ENCODE peak calls at places on chromosomes 6 and 20, in five cellular contexts. One of them, this sample, is unnamed.

GRCh38 chr6:26053929-26054658 is 33.1 kb upstream of the HFE start:
- DNase-seq in ovary: no peak
- DNase-seq in stomach: no peak
- DNase-seq in RWPE1: no peak
- DNase-seq in A549: no peak
- DNase-seq in this sample: no peak

GRCh38 chr6:15870354-15871043 is 207.7 kb upstream of the DTNBP1 start:
- DNase-seq in A549: no peak
- DNase-seq in stomach: no peak
- DNase-seq in RWPE1: no peak
- DNase-seq in ovary: no peak
- DNase-seq in this sample: no peak

GRCh38 chr6:129031051-129031599 is 148.2 kb downstream of the LAMA2 start:
- DNase-seq in stomach: no peak
- DNase-seq in RWPE1: peak
- DNase-seq in A549: no peak
- DNase-seq in ovary: no peak
- DNase-seq in this sample: no peak

GRCh38 chr6:111925296-111925695 is 52.0 kb upstream of the FYN start:
- DNase-seq in ovary: no peak
- DNase-seq in RWPE1: peak
- DNase-seq in stomach: no peak
- DNase-seq in A549: no peak
- DNase-seq in this sample: no peak

GRCh38 chr20:4153661-4154238 is 138.4 kb upstream of the RNF24 start:
- DNase-seq in stomach: no peak
- DNase-seq in RWPE1: no peak
- DNase-seq in A549: no peak
- DNase-seq in ovary: no peak
- DNase-seq in this sample: no peak

GRCh38 chr20:41213150-41213820 is 75.9 kb downstream of the PLCG1 start:
- DNase-seq in ovary: no peak
- DNase-seq in stomach: no peak
- DNase-seq in RWPE1: peak
- DNase-seq in A549: no peak
- DNase-seq in this sample: no peak

GRCh38 chr6:43299338-43300293 is 1.6 kb downstream of the SLC22A7 start:
- DNase-seq in stomach: no peak
- DNase-seq in ovary: no peak
- DNase-seq in A549: no peak
- DNase-seq in RWPE1: no peak
- DNase-seq in this sample: no peak

GRCh38 chr6:167797079-167797870 is 29.4 kb upstream of the AFDN start:
- DNase-seq in A549: no peak
- DNase-seq in ovary: no peak
- DNase-seq in stomach: no peak
- DNase-seq in RWPE1: no peak
- DNase-seq in this sample: no peak

GRCh38 chr6:53986721-53987526 is 124.3 kb upstream of the MLIP start:
- DNase-seq in RWPE1: no peak
- DNase-seq in A549: no peak
- DNase-seq in stomach: no peak
- DNase-seq in ovary: no peak
- DNase-seq in this sample: no peak

DNA sequence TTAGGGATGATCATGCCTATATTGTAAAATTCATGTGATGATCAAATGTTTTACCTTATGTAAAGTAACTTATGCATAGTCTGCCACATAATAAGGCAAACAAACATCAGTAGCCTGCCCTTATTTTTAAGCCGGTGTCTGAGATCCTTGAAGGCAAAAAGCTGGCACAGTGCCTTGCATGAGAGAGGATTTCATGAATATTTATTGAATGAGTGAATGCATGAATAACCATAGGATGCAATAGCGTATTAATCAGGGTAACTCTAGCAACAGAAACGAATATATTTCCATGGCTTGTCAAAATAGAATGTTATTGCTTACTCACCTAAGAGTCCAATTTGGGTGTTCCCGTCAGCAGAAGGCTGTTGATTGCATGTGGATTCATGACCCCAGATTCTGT is 34.9 kb downstream of the BTBD3 start:
- DNase-seq in RWPE1: no peak
- DNase-seq in stomach: no peak
- DNase-seq in A549: no peak
- DNase-seq in ovary: no peak
- DNase-seq in this sample: no peak
- TF ChIP-seq CTCF in RWPE1: no peak
- TF ChIP-seq CTCF in stomach: no peak
- TF ChIP-seq CTCF in A549: no peak
- TF ChIP-seq CTCF in ovary: no peak
- TF ChIP-seq CTCF in this sample: no peak

DNA sequence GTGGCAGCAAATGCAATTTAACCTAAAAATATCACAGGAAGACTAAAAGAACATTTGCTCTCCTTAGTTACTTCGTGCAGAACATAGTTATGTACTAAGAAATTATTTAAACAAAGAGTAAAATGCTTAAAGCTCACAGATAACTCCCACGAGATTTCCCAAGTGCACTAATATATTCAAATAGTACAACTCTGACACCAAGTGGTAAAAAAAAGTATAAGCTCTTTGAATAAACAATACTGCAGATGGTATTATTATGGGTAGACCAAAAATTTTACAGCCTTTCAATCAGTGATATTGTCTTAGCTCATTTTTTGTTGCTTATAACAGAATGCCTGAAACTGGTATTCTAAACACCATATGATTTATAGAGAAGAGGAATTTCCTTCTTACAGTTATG is 52.8 kb upstream of the FILIP1 start:
- DNase-seq in stomach: no peak
- DNase-seq in A549: peak
- DNase-seq in ovary: no peak
- DNase-seq in RWPE1: peak
- DNase-seq in this sample: no peak
- TF ChIP-seq CTCF in stomach: no peak
- TF ChIP-seq CTCF in A549: peak
- TF ChIP-seq CTCF in ovary: no peak
- TF ChIP-seq CTCF in RWPE1: peak
- TF ChIP-seq CTCF in this sample: no peak

GRCh38 chr20:35260426-35260825 is 17.5 kb downstream of the MMP24OS start:
- DNase-seq in A549: no peak
- DNase-seq in ovary: no peak
- DNase-seq in stomach: no peak
- DNase-seq in RWPE1: no peak
- DNase-seq in this sample: no peak
- TF ChIP-seq CTCF in A549: no peak
- TF ChIP-seq CTCF in ovary: no peak
- TF ChIP-seq CTCF in stomach: no peak
- TF ChIP-seq CTCF in RWPE1: no peak
- TF ChIP-seq CTCF in this sample: no peak

DNA sequence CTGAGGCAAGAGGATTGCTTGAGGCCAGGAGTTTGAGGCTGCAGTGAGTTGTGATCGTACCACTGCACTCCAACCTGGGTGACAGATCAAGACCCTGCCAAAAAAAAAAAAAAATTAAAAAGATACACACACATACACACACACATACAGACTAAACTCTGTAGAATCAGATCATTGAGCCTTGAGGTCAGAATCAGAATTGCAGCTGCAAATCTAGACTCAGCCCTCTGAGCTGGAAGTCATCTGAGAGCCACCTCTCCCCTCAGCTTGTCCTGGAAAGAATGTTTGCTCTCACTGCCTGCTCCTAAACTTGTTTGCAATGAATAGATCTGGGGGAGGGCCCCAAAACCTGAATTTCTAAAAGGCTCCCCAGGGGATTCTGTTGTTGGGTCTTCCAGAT is 41.4 kb upstream of the ANGPT4 start:
- DNase-seq in A549: peak
- DNase-seq in stomach: no peak
- DNase-seq in RWPE1: no peak
- DNase-seq in ovary: no peak
- DNase-seq in this sample: no peak
- TF ChIP-seq CTCF in A549: no peak
- TF ChIP-seq CTCF in stomach: no peak
- TF ChIP-seq CTCF in RWPE1: no peak
- TF ChIP-seq CTCF in ovary: no peak
- TF ChIP-seq CTCF in this sample: no peak

DNA sequence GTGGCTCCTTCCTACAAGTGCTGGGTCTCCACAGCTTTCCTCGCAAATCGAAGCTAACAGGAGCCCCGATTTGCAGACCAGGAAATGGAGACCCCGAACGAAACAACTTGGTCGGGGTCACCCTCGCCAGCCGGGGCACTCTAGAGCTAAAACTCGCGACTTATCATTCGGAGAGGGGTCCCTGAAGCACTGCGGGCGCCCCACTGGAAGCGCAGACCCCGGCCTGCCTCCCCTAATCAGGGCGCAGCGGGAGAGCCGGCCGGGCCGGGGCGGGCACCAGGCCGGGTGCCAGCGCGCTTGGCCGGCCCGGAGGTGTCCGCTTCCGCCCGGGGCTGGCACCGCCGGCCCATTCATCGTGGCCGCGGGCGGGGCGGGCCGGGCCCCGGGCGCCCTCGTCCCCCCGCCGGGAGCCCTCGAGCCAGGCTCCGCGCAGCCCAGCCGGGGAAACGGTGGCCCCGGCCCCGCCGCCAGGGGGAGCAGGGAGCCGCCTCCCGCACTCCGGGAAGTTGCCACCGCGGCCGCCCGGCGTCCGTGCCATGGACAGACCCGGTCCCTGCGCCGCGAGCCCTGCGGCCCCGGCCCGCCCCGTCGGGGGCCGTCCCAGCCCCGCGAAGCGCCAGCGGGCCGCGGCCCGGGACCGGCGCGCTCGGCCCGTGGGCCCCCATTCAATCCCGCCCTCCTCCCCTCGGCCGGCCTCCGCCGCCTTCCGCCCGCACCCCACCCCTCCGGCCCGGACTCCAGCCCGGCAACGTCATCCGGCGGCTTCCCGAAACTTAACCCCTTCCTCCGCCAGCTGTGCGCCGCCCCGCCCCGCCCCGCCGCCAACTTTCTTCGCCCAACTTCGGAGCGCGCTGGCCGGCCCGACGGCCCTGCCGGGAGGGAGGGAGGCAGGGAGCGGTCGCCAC is 954 bp downstream of the RRBP1 start:
- DNase-seq in ovary: peak
- DNase-seq in A549: peak
- DNase-seq in stomach: peak
- DNase-seq in RWPE1: peak
- DNase-seq in this sample: peak
- TF ChIP-seq CTCF in ovary: peak
- TF ChIP-seq CTCF in A549: peak
- TF ChIP-seq CTCF in stomach: peak
- TF ChIP-seq CTCF in RWPE1: peak
- TF ChIP-seq CTCF in this sample: no peak

GRCh38 chr20:50390685-50391443 is 119.3 kb upstream of the PTPN1 start:
- DNase-seq in A549: no peak
- DNase-seq in RWPE1: no peak
- DNase-seq in stomach: peak
- DNase-seq in ovary: no peak
- DNase-seq in this sample: no peak
- TF ChIP-seq CTCF in A549: no peak
- TF ChIP-seq CTCF in RWPE1: no peak
- TF ChIP-seq CTCF in stomach: no peak
- TF ChIP-seq CTCF in ovary: no peak
- TF ChIP-seq CTCF in this sample: no peak

GRCh38 chr6:37511910-37512399 is 12.3 kb upstream of the CCDC167 start:
- DNase-seq in RWPE1: no peak
- DNase-seq in stomach: no peak
- DNase-seq in ovary: no peak
- DNase-seq in A549: no peak
- DNase-seq in this sample: no peak
- TF ChIP-seq CTCF in RWPE1: no peak
- TF ChIP-seq CTCF in stomach: no peak
- TF ChIP-seq CTCF in ovary: no peak
- TF ChIP-seq CTCF in A549: no peak
- TF ChIP-seq CTCF in this sample: no peak